ENCODE peak calls at places on chromosomes 16 and 17, in five cellular contexts. J is adrenal gland, U is cardiac muscle cell, I is sigmoid colon, D is AG04450. X is an unnamed sample.
A peak's percentile ranks its signal among the peaks of the same experiment; 100 is the strongest.

GRCh38 chr17:249236-249993 is 68.0 kb upstream of the DOC2B start:
- DNase-seq in D (no peak), J (peak; percentile 9), I (peak; percentile 30), U (no peak), X (no peak)

GRCh38 chr17:18377437-18378204 is at the start of gene EVPLL:
- DNase-seq in J (no peak), D (no peak), U (no peak), I (peak; percentile 70), X (no peak)

GRCh38 chr16:2983706-2984136 is 3.5 kb upstream of the PKMYT1 start:
- DNase-seq in U (peak; percentile 82), D (peak; percentile 7), I (peak; percentile 90), J (peak; percentile 80), X (peak; percentile 92)

GRCh38 chr16:35639233-35640205 is 2180.1 kb downstream of the TP53TG3F start:
- DNase-seq in D (no peak), U (no peak), J (no peak), I (no peak), X (no peak)

GRCh38 chr17:74240637-74241036 is 27.3 kb downstream of the TTYH2 start:
- DNase-seq in U (no peak), J (no peak), D (no peak), I (no peak), X (no peak)

GRCh38 chr16:84380405-84380804 is 12.1 kb downstream of the ATP2C2 start:
- DNase-seq in D (no peak), J (no peak), U (no peak), I (no peak), X (no peak)

GRCh38 chr17:42613699-42614295 is 4.3 kb downstream of the TUBG1 start:
- DNase-seq in J (no peak), D (no peak), I (no peak), U (no peak), X (no peak)

GRCh38 chr17:45298546-45299285 is 18.1 kb downstream of the MAP3K14 start:
- DNase-seq in D (no peak), J (no peak), I (no peak), U (no peak), X (no peak)

GRCh38 chr16:90032664-90033346 is 13.5 kb upstream of the DBNDD1 start:
- DNase-seq in D (peak; percentile 18), U (no peak), J (no peak), I (no peak), X (no peak)

GRCh38 chr17:46770818-46771600 is 47.5 kb downstream of the WNT3 start:
- DNase-seq in I (no peak), J (no peak), D (no peak), U (peak; percentile 72), X (peak; percentile 62)

GRCh38 chr16:67561501-67561823 is 864 bp upstream of the CTCF start:
- DNase-seq in U (no peak), J (no peak), I (no peak), D (no peak), X (no peak)

GRCh38 chr17:61551255-61551742 is 39.7 kb downstream of the NACA2 start:
- DNase-seq in U (peak; percentile 42), I (no peak), D (no peak), J (no peak), X (peak; percentile 46)

GRCh38 chr16:4416200-4417032 is at the start of gene CORO7:
- DNase-seq in U (peak; percentile 94), J (peak; percentile 97), D (no peak), I (peak; percentile 98), X (peak; percentile 96)

GRCh38 chr16:4420703-4421102 is 4.3 kb upstream of the CORO7 start:
- DNase-seq in I (no peak), D (no peak), J (no peak), U (no peak), X (no peak)

GRCh38 chr16:4414187-4414909 is 2.0 kb downstream of the CORO7 start:
- DNase-seq in D (no peak), J (no peak), U (no peak), I (no peak), X (peak; percentile 95)

GRCh38 chr16:4415538-4416199 is 727 bp downstream of the CORO7 start:
- DNase-seq in U (peak; percentile 27), D (no peak), I (no peak), J (peak; percentile 54), X (peak; percentile 53)

GRCh38 chr16:4419402-4419801 is 3.0 kb upstream of the CORO7 start:
- DNase-seq in I (no peak), J (peak; percentile 66), D (no peak), U (no peak), X (no peak)
- TF ChIP-seq CTCF in I (no peak), J (no peak), D (no peak), U (no peak), X (no peak)

GRCh38 chr16:86343733-86344585 is 166.4 kb upstream of the FOXF1 start:
- DNase-seq in J (no peak), D (no peak), U (peak; percentile 43), I (peak; percentile 86), X (no peak)

GRCh38 chr16:86346034-86346433 is 164.3 kb upstream of the FOXF1 start:
- DNase-seq in U (no peak), I (no peak), J (no peak), D (no peak), X (no peak)

GRCh38 chr16:86344881-86345280 is 165.4 kb upstream of the FOXF1 start:
- DNase-seq in J (no peak), I (peak; percentile 28), D (no peak), U (no peak), X (no peak)

GRCh38 chr16:86344586-86344871 is 165.8 kb upstream of the FOXF1 start:
- DNase-seq in D (no peak), U (no peak), I (peak; percentile 63), J (no peak), X (no peak)

GRCh38 chr16:86345521-86345920 is 164.8 kb upstream of the FOXF1 start:
- DNase-seq in D (no peak), I (no peak), U (no peak), J (no peak), X (no peak)
- TF ChIP-seq CTCF in D (no peak), I (no peak), U (no peak), J (no peak), X (no peak)

GRCh38 chr17:50507871-50508572 is at the start of gene MYCBPAP:
- DNase-seq in D (peak; percentile 16), I (peak; percentile 92), U (peak; percentile 88), J (peak; percentile 83), X (peak; percentile 93)
- TF ChIP-seq CTCF in D (peak; percentile 6), I (no peak), U (peak; percentile 26), J (no peak), X (no peak)

GRCh38 chr16:15888072-15888976 is at the start of gene CEP20:
- DNase-seq in J (peak; percentile 99), I (peak; percentile 100), U (peak; percentile 100), D (peak; percentile 97), X (peak; percentile 98)
- TF ChIP-seq CTCF in J (peak; percentile 30), I (no peak), U (peak; percentile 6), D (peak; percentile 20), X (no peak)